ENCODE peak calls at places on chromosomes 12 and 14, in ten cellular contexts. S is ascending aorta, Z is H9, O is neural crest cell, Y is HepG2, Q is psoas muscle, B is epithelial cell of esophagus, I is H1, E is B cell, F is GM12865. W is an unnamed sample.

GRCh38 chr12:32604565-32604964 is 74.5 kb upstream of the DNM1L start:
- DNase-seq in S (no peak), Z (no peak), O (no peak), Y (no peak), Q (no peak), B (no peak), I (no peak), E (no peak), F (no peak), W (no peak)

GRCh38 chr12:111033281-111034147 is 113.1 kb upstream of the MYL2 start:
- DNase-seq in S (no peak), Z (peak), O (peak), Y (no peak), Q (no peak), B (peak), I (peak), E (peak), F (no peak), W (peak)

GRCh38 chr12:113448874-113449273 is 22.8 kb downstream of the LHX5 start:
- DNase-seq in S (no peak), Z (no peak), O (no peak), Y (no peak), Q (no peak), B (no peak), I (no peak), E (no peak), F (no peak), W (peak)

GRCh38 chr14:101020971-101021370 is 117.4 kb upstream of the RTL1 start:
- DNase-seq in S (peak), Z (no peak), O (no peak), Y (no peak), Q (no peak), B (no peak), I (peak), E (no peak), F (no peak), W (no peak)

GRCh38 chr14:58151264-58151700 is 731 bp downstream of the ARMH4 start:
- DNase-seq in S (no peak), Z (peak), O (peak), Y (peak), Q (no peak), B (no peak), I (no peak), E (peak), F (no peak), W (peak)

GRCh38 chr12:6372403-6373003 is 2.9 kb downstream of the SCNN1A start:
- DNase-seq in S (no peak), Z (no peak), O (no peak), Y (peak), Q (no peak), B (peak), I (no peak), E (no peak), F (no peak), W (no peak)

GRCh38 chr12:105331805-105332251 is 1.3 kb downstream of the C12orf75 start:
- DNase-seq in S (no peak), Z (peak), O (no peak), Y (peak), Q (no peak), B (peak), I (no peak), E (no peak), F (peak), W (no peak)

GRCh38 chr12:128810182-128811127 is 13.3 kb downstream of the SLC15A4 start:
- DNase-seq in S (peak), Z (no peak), O (no peak), Y (no peak), Q (peak), B (no peak), I (no peak), E (peak), F (peak), W (no peak)

GRCh38 chr14:69980457-69981414 is 101.5 kb downstream of the SMOC1 start:
- DNase-seq in S (no peak), Z (peak), O (no peak), Y (no peak), Q (no peak), B (peak), I (no peak), E (no peak), F (no peak), W (no peak)

GRCh38 chr12:110270125-110270962 is 10.7 kb upstream of the ATP2A2 start:
- DNase-seq in S (no peak), Z (no peak), O (no peak), Y (peak), Q (peak), B (peak), I (no peak), E (no peak), F (no peak), W (no peak)

GRCh38 chr12:5907812-5908211 is 37.2 kb downstream of the ANO2 start:
- DNase-seq in S (peak), Z (peak), O (no peak), Y (no peak), Q (no peak), B (no peak), I (no peak), E (no peak), F (no peak), W (no peak)

GRCh38 chr14:41257476-41257875 is 349.2 kb upstream of the LRFN5 start:
- DNase-seq in S (no peak), Z (no peak), O (no peak), Y (no peak), Q (no peak), B (no peak), I (no peak), E (no peak), F (no peak), W (no peak)

GRCh38 chr14:80475074-80475473 is 263.8 kb upstream of the DIO2 start:
- DNase-seq in S (no peak), Z (no peak), O (no peak), Y (no peak), Q (no peak), B (peak), I (no peak), E (no peak), F (no peak), W (no peak)

GRCh38 chr14:23105348-23105824 is 597 bp upstream of the CIROP start:
- DNase-seq in S (no peak), Z (no peak), O (no peak), Y (no peak), Q (no peak), B (no peak), I (peak), E (no peak), F (no peak), W (no peak)

GRCh38 chr12:8662592-8662991 is at the start of gene MFAP5:
- DNase-seq in S (no peak), Z (no peak), O (no peak), Y (no peak), Q (no peak), B (peak), I (no peak), E (no peak), F (no peak), W (no peak)

GRCh38 chr12:47367912-47368537 is 288.3 kb upstream of the AMIGO2 start:
- DNase-seq in S (no peak), Z (no peak), O (no peak), Y (no peak), Q (no peak), B (no peak), I (no peak), E (no peak), F (no peak), W (no peak)

GRCh38 chr12:60201891-60202290 is 606.1 kb downstream of the SLC16A7 start:
- DNase-seq in S (no peak), Z (no peak), O (no peak), Y (no peak), Q (no peak), B (no peak), I (no peak), E (no peak), F (no peak), W (no peak)

GRCh38 chr12:32828552-32828951 is 68.0 kb downstream of the PKP2 start:
- DNase-seq in S (no peak), Z (no peak), O (no peak), Y (no peak), Q (no peak), B (no peak), I (no peak), E (no peak), F (no peak), W (no peak)

GRCh38 chr14:81970307-81970706 is 436.7 kb upstream of the SEL1L start:
- DNase-seq in S (no peak), Z (no peak), O (no peak), Y (no peak), Q (no peak), B (no peak), I (no peak), E (no peak), F (no peak), W (no peak)

GRCh38 chr12:110998971-110999370 is 78.6 kb upstream of the MYL2 start:
- DNase-seq in S (no peak), Z (no peak), O (no peak), Y (no peak), Q (no peak), B (no peak), I (no peak), E (no peak), F (no peak), W (no peak)

GRCh38 chr12:124939428-124940142 is 25.1 kb upstream of the UBC start:
- DNase-seq in S (peak), Z (peak), O (peak), Y (peak), Q (peak), B (peak), I (peak), E (peak), F (peak), W (peak)

GRCh38 chr12:46370380-46370734 is 2.2 kb downstream of the SLC38A2 start:
- DNase-seq in S (no peak), Z (no peak), O (no peak), Y (no peak), Q (no peak), B (no peak), I (no peak), E (no peak), F (no peak), W (no peak)

GRCh38 chr14:36720657-36721056 is 59.0 kb downstream of the PAX9 start:
- DNase-seq in S (no peak), Z (no peak), O (no peak), Y (no peak), Q (no peak), B (no peak), I (no peak), E (no peak), F (no peak), W (no peak)

GRCh38 chr12:18387706-18388105 is 126.4 kb downstream of the PIK3C2G start:
- DNase-seq in S (no peak), Z (no peak), O (no peak), Y (no peak), Q (no peak), B (no peak), I (no peak), E (no peak), F (no peak), W (no peak)

GRCh38 chr12:32920506-32921085 is 24.0 kb upstream of the PKP2 start:
- DNase-seq in S (no peak), Z (no peak), O (no peak), Y (no peak), Q (no peak), B (peak), I (no peak), E (no peak), F (no peak), W (no peak)

GRCh38 chr14:75660630-75661498 is at the start of the genes ERG28 and TTLL5:
- DNase-seq in S (peak), Z (peak), O (peak), Y (peak), Q (peak), B (peak), I (peak), E (peak), F (peak), W (peak)

GRCh38 chr14:66359500-66359899 is 126.7 kb upstream of the CCDC196 start:
- DNase-seq in S (no peak), Z (no peak), O (peak), Y (peak), Q (no peak), B (peak), I (no peak), E (peak), F (peak), W (peak)

GRCh38 chr14:76191297-76191696 is 39.6 kb downstream of the GPATCH2L start:
- DNase-seq in S (peak), Z (no peak), O (no peak), Y (no peak), Q (no peak), B (no peak), I (no peak), E (peak), F (peak), W (no peak)

GRCh38 chr12:50720501-50720900 is 43.4 kb upstream of the ATF1 start:
- DNase-seq in S (no peak), Z (no peak), O (no peak), Y (no peak), Q (no peak), B (no peak), I (no peak), E (no peak), F (no peak), W (no peak)

GRCh38 chr12:89962648-89963047 is 254.0 kb upstream of the ATP2B1 start:
- DNase-seq in S (no peak), Z (no peak), O (no peak), Y (no peak), Q (no peak), B (peak), I (no peak), E (peak), F (no peak), W (no peak)
- TF ChIP-seq CTCF in S (no peak), Z (peak), O (peak), Y (no peak), Q (no peak), B (no peak), I (no peak), E (peak), F (peak), W (peak)

GRCh38 chr12:53688134-53688533 is 12.3 kb upstream of the ATP5MC2 start:
- DNase-seq in S (no peak), Z (no peak), O (no peak), Y (no peak), Q (no peak), B (no peak), I (no peak), E (no peak), F (no peak), W (no peak)
- TF ChIP-seq CTCF in S (no peak), Z (no peak), O (no peak), Y (no peak), Q (no peak), B (no peak), I (no peak), E (no peak), F (no peak), W (no peak)

GRCh38 chr12:51891843-51892242 is 3.9 kb downstream of the ANKRD33 start:
- DNase-seq in S (no peak), Z (no peak), O (no peak), Y (no peak), Q (no peak), B (no peak), I (no peak), E (no peak), F (no peak), W (no peak)
- TF ChIP-seq CTCF in S (peak), Z (peak), O (peak), Y (peak), Q (peak), B (no peak), I (no peak), E (peak), F (peak), W (peak)

GRCh38 chr12:48486679-48487078 is 4.4 kb downstream of the C12orf54 start:
- DNase-seq in S (no peak), Z (no peak), O (no peak), Y (no peak), Q (no peak), B (peak), I (no peak), E (no peak), F (peak), W (no peak)
- TF ChIP-seq CTCF in S (no peak), Z (no peak), O (no peak), Y (no peak), Q (no peak), B (no peak), I (no peak), E (no peak), F (no peak), W (no peak)

W was measured in nephron progenitor cell.